ENCODE peak calls at places on chromosomes 13 and 19, in four cellular contexts. V, G, B and Z are unnamed samples.

GRCh38 chr13:52118595-52118994 is 10.3 kb downstream of the NEK5 start:
- DNase-seq in B (no peak), V (no peak), G (no peak), Z (no peak)

GRCh38 chr19:10514211-10515145 is 2.8 kb downstream of the S1PR5 start:
- DNase-seq in V (peak), G (no peak), B (peak), Z (no peak)

GRCh38 chr19:37304190-37304883 is 66.6 kb upstream of the ZNF527 start:
- DNase-seq in B (peak), V (peak), G (peak), Z (no peak)

GRCh38 chr19:17944301-17944700 is 11.5 kb downstream of the CCDC124 start:
- DNase-seq in B (no peak), G (no peak), V (no peak), Z (no peak)

GRCh38 chr19:35266904-35267817 is 1.6 kb upstream of the USF2 start:
- DNase-seq in B (peak), G (peak), V (peak), Z (no peak)

GRCh38 chr13:107799001-107799400 is 416.3 kb downstream of the LIG4 start:
- DNase-seq in G (no peak), V (no peak), B (no peak), Z (no peak)

GRCh38 chr13:67776171-67776570 is 546.0 kb upstream of the PCDH9 start:
- DNase-seq in B (no peak), V (no peak), G (no peak), Z (no peak)

GRCh38 chr19:39427707-39428106 is 8.0 kb downstream of the RPS16 start:
- DNase-seq in B (no peak), V (no peak), G (no peak), Z (no peak)

GRCh38 chr13:84362777-84363176 is 480.5 kb upstream of the SLITRK1 start:
- DNase-seq in G (no peak), V (no peak), B (no peak), Z (no peak)

GRCh38 chr13:69264362-69265334 is 843.0 kb upstream of the ATXN8OS start:
- DNase-seq in G (no peak), V (no peak), B (no peak), Z (no peak)

GRCh38 chr19:19418548-19419260 is 13.2 kb downstream of the GATAD2A start:
- DNase-seq in G (peak), B (no peak), V (no peak), Z (no peak)

GRCh38 chr19:58399903-58400637 is 4.6 kb downstream of the RNF225 start:
- DNase-seq in B (peak), G (no peak), V (no peak), Z (no peak)

GRCh38 chr13:51912511-51913225 is 50.9 kb downstream of the CCDC70 start:
- DNase-seq in B (no peak), V (no peak), G (no peak), Z (no peak)

GRCh38 chr19:18020212-18021067 is 12.5 kb downstream of the ARRDC2 start:
- DNase-seq in V (no peak), B (peak), G (no peak), Z (no peak)

GRCh38 chr13:66069570-66069969 is 1160.6 kb downstream of the PCDH9 start:
- DNase-seq in V (no peak), B (no peak), G (peak), Z (no peak)

DNA sequence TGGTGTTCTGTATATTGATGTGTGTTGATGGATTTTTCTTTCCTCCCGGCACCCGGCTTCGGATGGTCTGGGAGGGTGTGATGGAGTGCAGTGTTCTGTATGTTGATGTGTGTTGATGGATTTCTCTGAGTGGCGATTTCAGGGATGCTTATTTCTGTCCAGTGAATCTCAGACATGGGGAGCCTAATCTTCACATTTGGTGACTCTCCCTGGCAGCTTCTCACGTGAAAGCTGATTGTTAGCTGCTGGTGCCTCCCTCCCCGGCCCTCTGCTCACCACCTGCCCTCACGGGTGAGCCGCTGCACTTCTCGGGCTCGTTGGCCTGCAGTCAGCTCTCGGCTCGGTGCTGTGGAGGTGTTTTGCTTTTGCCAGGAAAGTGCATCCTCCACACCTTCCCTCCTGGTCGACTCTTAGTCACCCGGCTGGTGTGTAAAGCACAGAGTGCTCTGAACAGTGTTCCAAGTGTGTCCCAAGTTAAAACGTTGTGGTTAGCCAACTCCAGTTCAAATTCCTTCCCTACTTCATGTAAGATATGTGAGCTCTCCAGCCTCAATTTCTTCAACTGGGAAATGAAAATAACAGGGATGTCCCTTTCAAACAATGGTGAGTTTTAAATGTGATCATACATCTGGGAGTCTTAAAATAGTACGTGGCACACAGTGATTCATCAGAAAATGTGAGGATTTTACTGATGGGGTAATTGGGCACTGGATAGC is 54.6 kb downstream of the ATP11A start:
- DNase-seq in B (no peak), G (no peak), V (no peak), Z (no peak)
- TF ChIP-seq USF1 in B (no peak), G (no peak), V (no peak), Z (no peak)

GRCh38 chr19:3513198-3514140 is 7.4 kb downstream of the FZR1 start:
- DNase-seq in G (no peak), B (no peak), V (no peak), Z (no peak)

GRCh38 chr19:3511506-3512251 is 5.6 kb downstream of the FZR1 start:
- DNase-seq in G (no peak), B (no peak), V (no peak), Z (no peak)

GRCh38 chr19:3510727-3511126 is 4.6 kb downstream of the FZR1 start:
- DNase-seq in B (no peak), G (no peak), V (peak), Z (no peak)

GRCh38 chr19:3514930-3515329 is 8.8 kb downstream of the FZR1 start:
- DNase-seq in G (no peak), B (no peak), V (no peak), Z (no peak)

DNA sequence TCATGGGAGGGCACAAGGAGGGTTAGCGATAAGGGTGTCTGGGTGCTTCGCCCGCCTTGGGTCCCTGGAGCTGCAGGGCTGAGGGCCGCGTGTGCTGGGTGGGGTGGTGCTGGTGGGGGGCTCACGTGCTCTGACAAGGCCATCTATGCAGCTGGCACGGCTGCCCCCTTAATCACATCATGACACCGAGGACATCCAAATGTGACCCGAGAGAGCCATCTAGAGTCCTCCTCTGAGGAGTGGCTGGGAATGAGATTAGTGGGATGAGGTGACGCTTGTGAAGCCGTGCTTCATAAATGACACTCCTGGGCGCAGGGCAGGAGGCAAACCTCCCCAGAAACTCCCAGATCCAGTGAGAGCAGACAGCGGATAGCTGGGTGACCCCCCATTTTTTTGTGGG is 6.5 kb downstream of the FZR1 start:
- DNase-seq in V (no peak), G (no peak), B (no peak), Z (no peak)
- TF ChIP-seq USF1 in V (no peak), G (no peak), B (no peak), Z (no peak)

DNA sequence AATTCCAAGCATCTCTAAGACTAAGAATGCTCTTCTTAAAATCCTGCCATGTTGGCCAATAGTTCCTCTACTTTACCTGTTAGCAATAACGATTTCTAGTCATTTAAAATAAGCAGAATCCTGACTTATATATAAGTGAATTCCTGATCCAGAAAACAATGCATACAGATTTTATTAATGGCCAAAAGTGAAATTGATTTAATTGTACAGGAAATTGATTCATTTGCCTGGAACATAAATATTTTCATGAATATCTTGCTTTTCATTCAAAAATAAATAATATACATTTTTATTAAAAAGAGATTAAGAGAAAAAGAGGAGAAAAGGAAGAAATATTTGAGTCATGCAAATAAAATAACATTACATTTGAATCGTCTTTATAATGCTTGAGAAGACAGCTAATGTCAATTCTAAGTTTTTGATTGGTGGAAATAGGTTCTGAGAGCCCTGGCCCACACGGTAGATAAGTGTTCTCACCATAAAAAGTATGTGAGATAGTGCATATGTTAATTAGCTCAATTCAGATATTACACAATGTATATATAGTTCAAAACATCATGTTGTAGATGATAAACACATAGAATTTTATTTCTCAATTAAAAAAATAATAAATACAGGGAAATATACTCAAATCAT is 323.2 kb upstream of the MIR17HG start:
- DNase-seq in V (no peak), G (peak), B (no peak), Z (no peak)
- TF ChIP-seq USF1 in V (no peak), G (no peak), B (no peak), Z (no peak)

GRCh38 chr13:112711528-112712265 is 21.9 kb downstream of the ATP11A start:
- DNase-seq in B (no peak), V (peak), G (peak), Z (no peak)
- TF ChIP-seq USF1 in B (peak), V (no peak), G (no peak), Z (peak)

DNA sequence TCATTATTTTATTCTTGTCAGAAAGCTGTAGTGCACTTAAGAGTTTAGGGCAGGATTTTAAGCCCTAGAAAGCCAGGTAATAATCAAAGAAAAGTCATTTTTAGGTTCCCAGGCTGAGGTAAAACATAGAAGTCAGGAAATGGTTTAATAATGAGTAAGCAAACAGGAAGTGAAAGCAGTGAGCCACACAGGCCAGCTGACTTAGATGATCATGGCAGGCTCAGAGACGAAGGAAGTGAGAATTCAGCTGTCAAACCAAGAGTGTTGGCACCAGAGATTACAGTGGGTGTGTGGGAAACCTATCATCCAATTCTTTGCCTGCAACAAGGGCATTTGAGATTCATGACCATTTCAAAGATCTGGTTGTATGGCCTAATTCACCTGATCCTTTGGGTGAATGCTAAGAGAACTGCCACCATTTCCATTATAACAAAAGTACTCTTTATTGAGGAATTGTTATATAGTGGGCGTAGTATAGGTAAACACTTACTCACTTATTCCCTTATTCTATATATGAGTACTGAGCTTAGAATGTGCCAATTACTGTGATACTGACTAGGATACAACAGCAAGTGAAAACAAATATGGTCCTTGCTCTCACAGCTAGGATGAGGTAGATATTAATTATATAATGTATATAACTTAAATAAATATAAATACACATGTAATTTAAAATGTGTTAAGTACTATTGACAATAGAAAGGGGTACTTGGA is 103.7 kb upstream of the EDNRB start:
- DNase-seq in G (no peak), V (no peak), B (no peak), Z (peak)
- TF ChIP-seq USF1 in G (no peak), V (no peak), B (peak), Z (peak)

GRCh38 chr19:1082165-1082927 is 12.8 kb downstream of the POLR2E start:
- DNase-seq in B (peak), V (peak), G (peak), Z (no peak)

GRCh38 chr19:1084024-1084868 is 10.9 kb downstream of the POLR2E start:
- DNase-seq in B (no peak), V (no peak), G (no peak), Z (no peak)

GRCh38 chr19:1081301-1082164 is 13.6 kb downstream of the POLR2E start:
- DNase-seq in V (peak), G (no peak), B (no peak), Z (no peak)

GRCh38 chr19:1085053-1085658 is 10.0 kb downstream of the POLR2E start:
- DNase-seq in G (no peak), V (no peak), B (no peak), Z (no peak)

DNA sequence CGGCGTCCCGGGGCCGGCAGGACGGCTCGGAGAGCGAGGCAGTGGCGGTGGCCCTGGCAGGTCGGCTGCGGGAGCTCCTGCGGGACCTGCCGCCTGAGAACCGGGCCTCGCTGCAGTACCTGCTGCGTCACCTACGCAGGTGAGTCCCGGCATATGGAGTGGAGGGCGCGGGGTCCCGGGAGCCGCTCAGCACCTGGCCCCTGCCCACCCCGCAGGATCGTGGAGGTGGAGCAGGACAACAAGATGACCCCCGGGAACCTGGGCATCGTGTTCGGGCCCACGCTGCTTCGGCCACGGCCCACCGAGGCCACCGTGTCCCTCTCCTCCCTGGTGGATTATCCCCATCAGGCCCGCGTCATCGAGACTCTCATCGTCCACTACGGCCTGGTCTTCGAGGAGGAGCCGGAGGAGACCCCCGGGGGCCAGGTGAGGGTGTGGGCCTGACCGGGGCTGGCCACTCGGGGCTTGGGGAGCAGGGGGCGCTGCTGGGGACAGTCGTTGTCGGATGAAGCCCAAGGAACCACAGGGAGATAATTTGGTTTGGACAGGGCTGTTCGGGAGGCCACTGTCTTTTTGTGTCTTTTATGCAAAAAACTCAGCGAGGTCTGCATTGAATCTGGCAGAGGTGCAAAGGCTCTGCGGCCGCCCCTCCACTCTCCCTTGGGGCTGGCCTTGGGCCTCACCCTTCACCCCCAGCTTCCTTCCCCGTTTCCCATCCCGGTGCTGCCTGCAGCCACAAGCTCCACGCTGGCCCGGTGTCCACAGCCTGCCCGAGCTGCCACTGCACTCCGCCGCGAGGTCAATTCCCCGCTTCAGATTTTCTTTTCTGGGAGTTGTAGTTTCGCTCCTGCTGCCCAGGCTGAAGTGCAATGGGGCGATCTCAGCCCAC is 12.0 kb downstream of the POLR2E start:
- DNase-seq in B (no peak), V (no peak), G (no peak), Z (no peak)
- TF ChIP-seq USF1 in B (no peak), V (no peak), G (no peak), Z (no peak)

DNA sequence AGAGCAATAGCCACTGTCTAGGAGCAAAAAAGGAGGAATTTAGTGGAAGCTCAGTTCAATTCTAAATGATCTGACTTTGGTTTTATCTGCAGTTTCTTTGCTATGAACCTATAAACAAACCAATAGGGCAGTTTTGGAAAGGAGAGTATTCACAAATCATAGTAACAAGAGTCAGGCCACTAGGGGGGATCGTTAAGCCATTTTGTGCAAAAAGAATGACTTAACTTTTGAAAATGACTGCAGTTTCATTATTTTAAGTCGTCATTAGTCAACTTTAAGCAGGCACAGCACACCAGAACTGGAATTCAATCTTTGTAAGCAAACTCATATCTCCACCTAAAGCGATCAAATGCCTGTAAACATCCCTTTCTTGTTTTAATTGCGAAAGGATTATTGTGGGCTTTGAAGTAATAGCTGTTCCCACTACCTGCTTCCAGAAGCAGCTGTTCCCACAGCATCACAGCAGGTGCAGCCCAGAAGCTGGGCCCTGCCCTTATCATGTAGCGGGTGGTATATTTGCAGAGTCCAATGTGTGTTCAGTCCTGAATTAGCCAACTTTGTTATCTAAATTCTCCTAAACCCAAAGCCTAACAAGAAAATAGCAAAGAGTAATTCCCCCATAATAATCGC is 51.5 kb downstream of the SOX21 start:
- DNase-seq in G (peak), V (no peak), B (peak), Z (no peak)
- TF ChIP-seq USF1 in G (no peak), V (no peak), B (no peak), Z (no peak)

DNA sequence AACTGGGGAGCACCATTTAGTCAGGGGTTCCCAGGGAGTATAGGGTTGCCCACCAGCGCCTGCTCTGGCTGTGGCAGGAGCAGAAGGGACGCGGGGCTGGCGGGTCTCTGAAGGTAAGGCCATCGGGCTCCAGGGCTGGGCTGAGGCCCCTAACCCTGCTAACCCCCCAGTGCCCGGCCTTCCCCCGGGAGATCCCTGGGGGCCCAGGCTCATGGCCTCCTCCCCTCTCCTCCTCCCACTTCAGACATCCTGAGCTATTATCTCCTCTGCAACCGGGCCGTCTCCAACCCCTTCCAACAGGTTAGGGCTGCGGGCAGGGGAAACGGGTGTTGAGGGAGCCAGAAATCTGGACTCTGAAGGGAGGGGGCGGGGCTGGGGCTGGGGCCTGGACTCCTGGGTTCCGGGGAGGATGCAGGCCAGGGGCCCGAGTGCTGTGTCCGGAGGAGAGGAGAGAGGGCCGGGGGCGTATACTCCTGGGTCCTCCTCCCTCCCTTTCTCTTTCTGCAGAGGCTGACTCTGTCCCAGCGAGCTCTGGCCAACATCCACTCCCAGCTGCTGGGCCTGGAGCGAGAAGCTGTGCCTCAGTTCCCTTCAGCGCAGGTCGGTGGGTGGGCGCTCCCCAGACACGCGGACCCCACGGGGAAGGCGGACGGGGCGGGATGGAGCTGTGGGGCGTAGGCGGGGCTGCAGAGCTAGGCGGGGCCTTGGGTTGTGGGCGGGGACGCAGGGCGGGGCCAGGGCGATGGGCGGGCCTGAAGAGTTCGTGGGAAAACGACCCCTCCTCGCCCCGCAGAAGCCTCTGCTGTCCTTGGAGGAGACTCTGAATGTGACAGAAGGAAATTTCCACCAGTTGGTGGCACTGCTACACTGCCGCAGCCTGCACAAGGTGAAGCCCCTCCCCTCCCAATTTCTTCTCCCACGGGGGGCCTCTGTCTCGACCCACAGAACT is 15.3 kb downstream of the TTYH1 start:
- DNase-seq in B (peak), G (peak), V (peak), Z (no peak)
- TF ChIP-seq USF1 in B (no peak), G (no peak), V (no peak), Z (no peak)